ENCODE peak calls at places on chromosome 5, in four cellular contexts. C is T-helper 1 cell, X is psoas muscle, L is AG08396. D is an unnamed sample.

GRCh38 chr5:60955239-60955638 is 10.2 kb downstream of the NDUFAF2 start:
- DNase-seq in C (no peak), L (no peak), X (no peak), D (no peak)

GRCh38 chr5:151082976-151083651 is 2.3 kb upstream of the TNIP1 start:
- DNase-seq in L (no peak), X (peak; percentile 74), C (peak; percentile 58), D (no peak)

GRCh38 chr5:56259002-56259511 is 25.9 kb upstream of the ANKRD55 start:
- DNase-seq in C (no peak), X (no peak), L (peak; percentile 79), D (peak; percentile 47)

GRCh38 chr5:180133971-180134508 is 62.5 kb upstream of the RNF130 start:
- DNase-seq in L (no peak), X (no peak), C (no peak), D (no peak)

GRCh38 chr5:91794856-91795548 is 411.9 kb upstream of the ARRDC3 start:
- DNase-seq in X (no peak), L (no peak), C (no peak), D (peak; percentile 8)

GRCh38 chr5:14996997-14997396 is 125.4 kb upstream of the ANKH start:
- DNase-seq in C (no peak), X (no peak), L (no peak), D (no peak)

GRCh38 chr5:166401391-166401790 is 1890.1 kb upstream of the WWC1 start:
- DNase-seq in X (no peak), C (no peak), L (no peak), D (no peak)

GRCh38 chr5:169426674-169427250 is 125.8 kb upstream of the SLIT3 start:
- DNase-seq in X (no peak), L (no peak), C (no peak), D (no peak)

GRCh38 chr5:156670615-156671014 is 179.5 kb upstream of the PPP1R2B start:
- DNase-seq in X (no peak), L (no peak), C (no peak), D (no peak)

GRCh38 chr5:71821029-71821428 is 102.0 kb downstream of the CARTPT start:
- DNase-seq in L (no peak), X (no peak), C (no peak), D (no peak)

GRCh38 chr5:173781826-173782670 is 106.1 kb upstream of the CPEB4 start:
- DNase-seq in L (peak; percentile 83), C (peak; percentile 54), X (peak; percentile 92), D (peak; percentile 73)

GRCh38 chr5:75951716-75952115 is 131.5 kb upstream of the SV2C start:
- DNase-seq in L (no peak), C (no peak), X (no peak), D (no peak)

GRCh38 chr5:179413086-179413690 is 67.9 kb upstream of the ADAMTS2 start:
- DNase-seq in L (no peak), X (no peak), C (no peak), D (no peak)

GRCh38 chr5:40797273-40798011 is 732 bp downstream of the PRKAA1 start:
- DNase-seq in L (peak; percentile 68), X (peak; percentile 85), C (peak; percentile 69), D (no peak)

GRCh38 chr5:169581580-169582227 is 1.9 kb upstream of the SPDL1 start:
- DNase-seq in L (peak; percentile 31), X (no peak), C (peak; percentile 21), D (no peak)

GRCh38 chr5:76622973-76623596 is at the start of gene F2RL2:
- DNase-seq in X (no peak), C (no peak), L (peak; percentile 69), D (no peak)

GRCh38 chr5:178551059-178551458 is 39.1 kb downstream of the COL23A1 start:
- DNase-seq in L (peak; percentile 53), C (no peak), X (no peak), D (no peak)

GRCh38 chr5:51669095-51669494 is 285.8 kb downstream of the ISL1 start:
- DNase-seq in C (no peak), L (no peak), X (no peak), D (no peak)

GRCh38 chr5:10461904-10462542 is 20.3 kb downstream of the ROPN1L start:
- DNase-seq in L (no peak), X (no peak), C (no peak), D (no peak)

GRCh38 chr5:73393606-73394489 is 54.7 kb downstream of the FOXD1 start:
- DNase-seq in C (no peak), X (no peak), L (no peak), D (peak; percentile 72)

D was measured in brain pericyte.